ENCODE peak calls at places on chromosomes 2 and 18, in four cellular contexts. Y, H, M and D are unnamed samples.

GRCh38 chr2:177464549-177464948 is 72.0 kb downstream of the AGPS start:
- DNase-seq in Y (no peak), M (no peak), H (no peak), D (no peak)

GRCh38 chr2:240387669-240388358 is 47.6 kb upstream of the GPC1 start:
- DNase-seq in Y (peak; percentile 69), M (peak; percentile 62), H (peak; percentile 90), D (no peak)

GRCh38 chr2:162301151-162301804 is 17.2 kb downstream of the IFIH1 start:
- DNase-seq in Y (peak; percentile 16), H (peak; percentile 11), M (peak; percentile 62), D (peak; percentile 20)

GRCh38 chr2:200028998-200029397 is 73.6 kb downstream of the MAIP1 start:
- DNase-seq in M (no peak), H (no peak), Y (no peak), D (no peak)

GRCh38 chr2:181444654-181445053 is 12.5 kb upstream of the ITGA4 start:
- DNase-seq in M (no peak), H (no peak), Y (no peak), D (no peak)

GRCh38 chr2:2142350-2142749 is 188.7 kb downstream of the MYT1L start:
- DNase-seq in H (no peak), M (no peak), Y (no peak), D (no peak)

GRCh38 chr2:195202163-195202845 is 454.7 kb upstream of the SLC39A10 start:
- DNase-seq in Y (no peak), H (no peak), M (no peak), D (no peak)

GRCh38 chr2:241425368-241425767 is 69.3 kb downstream of the FARP2 start:
- DNase-seq in M (no peak), Y (no peak), H (no peak), D (no peak)

GRCh38 chr18:75483662-75484061 is 56.2 kb upstream of the SMIM21 start:
- DNase-seq in M (no peak), H (no peak), Y (no peak), D (no peak)

GRCh38 chr2:227228061-227228667 is 63.7 kb downstream of the COL4A3 start:
- DNase-seq in H (peak; percentile 7), Y (no peak), M (no peak), D (no peak)

GRCh38 chr18:45169610-45170009 is 445.7 kb upstream of the SLC14A2 start:
- DNase-seq in Y (no peak), H (no peak), M (no peak), D (no peak)

GRCh38 chr2:126824663-126825062 is 74.0 kb upstream of the TEX51 start:
- DNase-seq in M (no peak), H (no peak), Y (peak; percentile 15), D (no peak)

GRCh38 chr18:3885209-3885792 is 435.3 kb downstream of the TGIF1 start:
- DNase-seq in Y (peak; percentile 44), M (peak; percentile 27), H (peak; percentile 44), D (no peak)

GRCh38 chr2:191376981-191377629 is 131.9 kb downstream of the MYO1B start:
- DNase-seq in H (peak; percentile 57), Y (peak; percentile 27), M (peak; percentile 86), D (no peak)

DNA sequence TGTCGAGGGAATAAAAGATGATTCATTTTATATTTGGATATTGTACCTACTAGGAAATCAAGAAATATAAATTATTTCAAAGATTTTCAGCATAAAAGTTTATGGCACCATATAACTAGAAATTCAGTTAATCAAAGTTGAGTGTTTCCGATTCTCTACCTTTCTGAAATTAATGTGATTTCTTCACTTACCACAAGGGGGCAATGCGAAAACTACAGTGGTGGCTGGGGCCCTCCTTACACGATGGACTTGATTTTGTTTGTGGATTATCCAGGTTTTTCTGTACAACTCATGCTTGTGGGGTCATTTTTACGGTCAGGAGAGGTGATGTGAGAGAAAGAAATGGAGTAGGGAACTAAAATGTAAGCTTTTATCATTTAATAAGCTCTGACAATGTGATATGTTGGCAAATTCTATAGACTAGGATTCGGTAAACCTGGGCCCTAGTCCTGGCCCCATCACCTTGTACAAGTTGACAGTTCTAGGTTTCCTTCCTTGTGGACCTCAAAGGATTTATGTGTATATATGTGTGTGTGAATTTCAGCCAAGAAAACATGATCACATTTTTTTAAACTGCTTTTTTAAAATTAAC is 47.6 kb downstream of the G6PC2 start:
- DNase-seq in M (peak; percentile 13), H (peak; percentile 5), Y (peak; percentile 65), D (no peak)
- TF ChIP-seq USF2 in M (no peak), H (no peak), Y (no peak), D (no peak)

GRCh38 chr2:36717556-36718266 is 21.2 kb downstream of the VIT start:
- DNase-seq in M (no peak), H (no peak), Y (no peak), D (no peak)
- TF ChIP-seq HMGXB4 in M (no peak), H (no peak), Y (no peak), D (no peak)

GRCh38 chr18:49920731-49921130 is 107.4 kb upstream of the ACAA2 start:
- DNase-seq in M (no peak), H (no peak), Y (no peak), D (no peak)
- TF ChIP-seq USF2 in M (no peak), H (no peak), Y (no peak), D (no peak)

GRCh38 chr2:27493948-27494283 is 1.1 kb downstream of the FNDC4 start:
- DNase-seq in H (no peak), M (no peak), Y (no peak), D (no peak)

GRCh38 chr2:27492557-27492956 is 2.4 kb downstream of the FNDC4 start:
- DNase-seq in Y (no peak), H (no peak), M (no peak), D (no peak)

GRCh38 chr2:27489498-27490397 is at the start of gene IFT172:
- DNase-seq in H (peak; percentile 98), Y (peak; percentile 99), M (peak; percentile 100), D (peak; percentile 99)

GRCh38 chr2:27485496-27485895 is 4.0 kb downstream of the IFT172 start:
- DNase-seq in Y (no peak), H (no peak), M (no peak), D (no peak)

GRCh38 chr2:27489118-27489497 is 435 bp downstream of the IFT172 start:
- DNase-seq in M (peak; percentile 44), H (no peak), Y (no peak), D (no peak)
- TF ChIP-seq HMGXB4 in M (no peak), H (no peak), Y (no peak), D (no peak)

DNA sequence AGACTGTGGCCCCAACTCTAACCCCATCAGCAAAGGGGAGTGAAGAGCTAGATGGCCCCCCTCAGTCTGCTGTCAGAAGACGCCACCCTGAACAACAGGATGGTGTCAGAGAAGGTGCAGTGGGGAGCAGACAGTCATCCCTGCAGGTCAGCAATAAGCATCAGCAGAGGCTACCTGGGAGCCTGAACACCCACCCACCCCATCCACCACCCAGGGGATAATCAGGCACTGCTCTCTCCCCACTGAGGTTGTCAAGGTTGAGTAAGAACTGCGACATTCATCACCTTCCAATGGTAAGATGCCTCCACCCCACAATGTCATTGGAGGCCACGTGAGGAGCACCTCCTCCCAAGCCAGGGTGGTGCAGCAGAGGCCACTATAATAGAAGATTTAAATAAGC is 8.5 kb upstream of the ID2 start:
- DNase-seq in H (no peak), M (no peak), Y (no peak), D (no peak)
- TF ChIP-seq USF2 in H (no peak), M (no peak), Y (no peak), D (no peak)

DNA sequence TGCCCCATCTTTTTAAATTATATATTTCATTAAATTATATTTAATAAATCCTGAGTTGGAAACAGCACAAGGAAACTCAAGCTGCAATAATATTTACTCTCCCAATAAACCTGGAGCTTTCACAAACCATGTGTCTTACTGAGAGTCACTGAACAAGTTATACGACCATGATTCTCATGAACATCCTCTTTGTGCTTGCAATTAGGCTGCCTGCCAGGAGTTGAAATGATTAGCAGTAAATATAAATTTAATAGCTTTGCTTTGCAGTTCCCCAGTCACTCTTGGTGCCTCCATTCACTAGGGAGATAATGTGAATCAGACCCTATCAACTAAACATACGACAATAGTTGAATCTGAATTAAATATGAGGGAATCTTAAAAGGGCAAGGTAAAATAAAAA is 905.1 kb downstream of the NRXN1 start:
- DNase-seq in M (no peak), Y (no peak), H (no peak), D (no peak)
- TF ChIP-seq HMGXB4 in M (no peak), Y (no peak), H (no peak), D (no peak)

GRCh38 chr2:173076557-173077345 is 1.1 kb downstream of the MAP3K20 start:
- DNase-seq in Y (peak; percentile 48), M (no peak), H (no peak), D (peak; percentile 52)

GRCh38 chr2:173075781-173076556 is at the start of gene MAP3K20:
- DNase-seq in Y (peak; percentile 72), M (peak; percentile 38), H (no peak), D (peak; percentile 62)

GRCh38 chr2:173075056-173075780 is 428 bp upstream of the MAP3K20 start:
- DNase-seq in H (no peak), Y (no peak), M (no peak), D (no peak)

GRCh38 chr2:173079141-173079540 is 3.5 kb downstream of the MAP3K20 start:
- DNase-seq in H (no peak), M (no peak), Y (no peak), D (no peak)

GRCh38 chr2:173077506-173078177 is 2.0 kb downstream of the MAP3K20 start:
- DNase-seq in H (no peak), M (no peak), Y (no peak), D (no peak)
- TF ChIP-seq USF2 in H (no peak), M (no peak), Y (no peak), D (no peak)

GRCh38 chr2:188966079-188966571 is 8.0 kb upstream of the COL3A1 start:
- DNase-seq in M (no peak), H (no peak), Y (no peak), D (no peak)
- TF ChIP-seq HMGXB4 in M (no peak), H (no peak), Y (no peak), D (no peak)